ENCODE peak calls at places on chromosomes 16 and 17, in ten cellular contexts. O is hepatocyte, M is Calu3, J is transverse colon, D is colonic mucosa, N is endothelial cell, H is progenitor cell of endocrine pancreas, S is left lung, G is heart right ventricle, K is stomach. X is an unnamed sample.

GRCh38 chr17:78951967-78952551 is 26.9 kb upstream of the TIMP2 start:
- DNase-seq in M (no peak), O (peak; percentile 74), J (no peak), H (peak; percentile 31), N (no peak), G (no peak), D (no peak), K (peak; percentile 53), S (no peak), X (no peak)

GRCh38 chr16:85963746-85964370 is 64.9 kb downstream of the IRF8 start:
- DNase-seq in D (no peak), O (peak; percentile 33), M (no peak), H (no peak), J (peak; percentile 51), S (no peak), G (peak; percentile 72), K (peak; percentile 50), N (no peak), X (no peak)

GRCh38 chr16:54275956-54276355 is 10.6 kb downstream of the IRX3 start:
- DNase-seq in G (no peak), K (no peak), S (no peak), O (no peak), J (no peak), M (no peak), H (no peak), D (no peak), N (no peak), X (no peak)

GRCh38 chr16:46801428-46802049 is 29.4 kb downstream of the C16orf87 start:
- DNase-seq in M (no peak), J (no peak), H (no peak), S (no peak), O (peak; percentile 51), N (no peak), K (no peak), D (no peak), G (no peak), X (no peak)

GRCh38 chr17:82078433-82078832 is 12.8 kb upstream of the DUS1L start:
- DNase-seq in S (no peak), O (no peak), K (no peak), J (no peak), D (no peak), H (no peak), G (no peak), N (no peak), M (no peak), X (no peak)

GRCh38 chr17:77465358-77466041 is 324.7 kb downstream of the SEC14L1 start:
- DNase-seq in O (peak; percentile 58), N (no peak), S (peak; percentile 89), G (peak; percentile 36), D (peak; percentile 67), K (peak; percentile 62), H (no peak), M (peak; percentile 46), J (peak; percentile 80), X (no peak)

GRCh38 chr16:84299734-84300440 is 5.2 kb downstream of the WFDC1 start:
- DNase-seq in N (no peak), J (no peak), D (no peak), K (no peak), O (no peak), M (no peak), H (no peak), S (no peak), G (no peak), X (no peak)

GRCh38 chr16:1998360-1998835 is 8.6 kb downstream of the SYNGR3 start:
- DNase-seq in D (no peak), G (no peak), H (no peak), O (no peak), K (no peak), S (no peak), J (no peak), M (no peak), N (no peak), X (no peak)

GRCh38 chr17:30433514-30433913 is 43.7 kb upstream of the GOSR1 start:
- DNase-seq in G (no peak), D (no peak), M (peak; percentile 68), O (peak; percentile 18), S (no peak), K (peak; percentile 29), J (no peak), N (no peak), H (no peak), X (no peak)

GRCh38 chr16:84967828-84968227 is 43.5 kb downstream of the ZDHHC7 start:
- DNase-seq in H (no peak), S (no peak), N (no peak), D (no peak), J (no peak), G (no peak), K (no peak), O (peak; percentile 80), M (no peak), X (no peak)

DNA sequence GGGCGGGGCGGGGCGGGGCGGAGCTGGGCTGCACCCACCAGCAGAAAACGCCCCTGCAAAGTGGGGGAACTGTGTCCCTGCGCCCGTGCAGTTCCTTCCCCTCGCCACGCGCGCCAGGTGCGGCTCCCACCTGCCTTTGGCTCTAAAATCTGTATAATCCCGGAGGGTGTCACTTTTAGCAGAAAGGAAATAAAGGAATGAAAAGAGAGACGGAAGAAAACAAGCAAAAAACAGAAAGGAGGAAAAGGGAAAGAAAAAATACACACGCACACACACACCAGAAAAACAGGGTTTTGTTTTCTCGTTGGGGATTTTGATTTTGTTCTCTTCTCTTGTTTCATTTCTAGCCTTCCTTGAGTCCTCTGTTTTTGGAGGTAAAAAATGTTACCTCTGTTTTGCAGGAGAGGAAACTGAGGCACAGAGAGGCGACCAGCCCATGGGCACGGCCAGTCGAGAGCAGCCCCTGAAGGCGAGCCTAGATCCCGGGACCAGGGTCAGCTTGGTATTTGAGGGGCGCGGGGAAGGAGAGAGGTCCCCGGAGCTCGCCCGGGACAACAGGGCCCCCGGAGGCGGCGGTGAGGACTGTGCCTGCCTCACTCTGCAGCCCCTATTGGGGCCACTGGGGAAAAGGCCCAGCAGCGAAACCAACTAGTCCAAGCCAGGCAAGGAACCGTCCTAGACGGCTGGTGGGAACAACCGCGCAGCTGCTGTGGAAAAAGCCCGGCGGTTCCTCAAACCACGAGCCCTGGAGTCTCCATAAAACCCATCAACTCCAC is 594 bp upstream of the CARHSP1 start:
- DNase-seq in J (no peak), H (no peak), M (no peak), G (no peak), K (no peak), N (no peak), D (no peak), S (no peak), O (peak; percentile 31), X (no peak)
- TF ChIP-seq CTCF in J (peak; percentile 18), H (peak; percentile 31), M (no peak), G (no peak), K (no peak), N (no peak), D (no peak), S (peak; percentile 19), O (no peak), X (no peak)

DNA sequence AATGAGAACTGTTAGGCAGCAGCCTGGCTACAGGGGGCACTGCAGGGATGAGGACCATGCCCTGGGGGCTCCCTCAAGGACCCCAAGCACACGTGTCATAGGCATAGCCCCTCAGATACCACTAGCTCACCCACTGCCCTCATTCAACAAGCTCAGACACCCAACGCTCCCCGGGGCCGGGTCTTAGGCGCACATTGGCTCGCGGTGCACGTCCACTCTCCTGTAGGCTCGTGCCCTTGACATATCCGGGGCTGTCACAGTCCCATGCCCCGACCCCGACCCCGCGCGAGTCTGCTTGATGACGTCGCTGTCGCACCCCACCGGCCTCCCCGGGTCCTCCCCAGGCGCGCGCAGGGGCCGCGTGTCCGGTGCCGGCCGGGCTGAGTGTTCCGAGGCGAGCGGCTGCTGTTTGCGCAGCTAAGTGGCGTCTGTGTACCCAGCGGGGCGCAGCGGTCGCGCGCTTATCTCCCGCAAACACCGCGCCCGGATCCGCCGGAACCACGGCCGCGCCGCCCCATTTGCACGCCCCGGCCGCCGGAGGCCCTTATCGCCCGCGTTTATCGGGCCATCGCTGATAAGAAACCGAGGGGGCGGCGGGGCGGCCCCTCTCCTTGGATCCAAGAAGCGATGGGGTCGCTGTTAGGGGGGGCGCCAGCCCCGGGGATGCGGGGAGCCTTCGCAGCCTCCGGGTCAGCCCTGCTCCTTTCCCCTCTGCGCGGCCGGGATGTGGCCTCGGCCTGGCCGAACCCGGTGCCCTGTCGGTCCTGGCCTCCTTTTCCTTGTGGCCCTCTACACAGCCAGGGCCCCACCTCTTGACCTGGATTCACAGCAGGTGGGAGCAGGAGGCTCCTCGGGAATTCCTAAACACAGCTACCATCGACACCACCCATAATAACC is 20.7 kb upstream of the NAGS start:
- DNase-seq in H (peak; percentile 55), D (peak; percentile 38), J (peak; percentile 34), S (no peak), K (peak; percentile 84), O (peak; percentile 68), M (peak; percentile 42), N (peak; percentile 35), G (peak; percentile 26), X (no peak)
- TF ChIP-seq CTCF in H (peak; percentile 59), D (no peak), J (no peak), S (no peak), K (no peak), O (peak; percentile 34), M (peak; percentile 59), N (peak; percentile 17), G (peak; percentile 18), X (no peak)

GRCh38 chr17:45908460-45908859 is 14.1 kb downstream of the MAPT start:
- DNase-seq in D (no peak), O (no peak), J (no peak), N (no peak), S (no peak), K (no peak), M (no peak), H (no peak), G (no peak), X (no peak)
- TF ChIP-seq CTCF in D (no peak), O (no peak), J (no peak), N (no peak), S (no peak), K (no peak), M (no peak), H (no peak), G (no peak), X (no peak)

DNA sequence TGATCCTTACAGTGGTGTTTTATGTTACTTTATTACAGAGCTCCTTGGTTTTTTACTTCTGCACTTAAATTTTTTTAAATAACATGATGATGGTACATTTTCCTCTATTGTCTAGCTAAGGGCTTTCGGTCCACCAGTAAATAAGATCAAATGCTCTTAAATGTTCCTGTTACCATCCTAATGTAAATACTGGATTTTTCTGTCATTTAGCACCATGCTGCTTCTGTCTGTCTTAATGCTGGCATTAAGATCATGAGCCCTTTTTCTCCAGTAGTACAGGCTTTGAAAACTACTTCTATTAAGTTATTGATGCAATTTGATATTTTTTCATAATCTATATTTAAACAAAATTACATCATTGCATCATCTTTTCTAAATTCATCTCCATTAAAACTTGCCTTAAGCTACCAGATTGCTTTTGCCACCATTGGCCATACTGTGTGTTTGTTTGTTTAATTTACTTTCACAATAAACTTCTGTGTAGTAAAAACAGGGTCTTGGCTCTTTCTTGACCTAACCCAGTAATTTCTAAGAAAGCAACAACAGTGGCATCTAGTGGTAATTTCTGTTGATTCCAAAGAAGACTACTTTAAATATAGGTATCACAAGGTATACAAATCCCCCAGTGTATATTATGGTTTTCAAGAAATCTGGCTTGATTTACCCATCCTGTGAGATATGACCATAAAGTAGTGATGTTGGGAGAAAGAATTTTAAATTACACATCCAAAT is 9.0 kb upstream of the PHAF1 start:
- DNase-seq in D (no peak), M (no peak), K (no peak), S (no peak), H (no peak), J (no peak), N (no peak), G (no peak), O (peak; percentile 30), X (no peak)
- TF ChIP-seq CTCF in D (no peak), M (no peak), K (no peak), S (no peak), H (peak; percentile 37), J (no peak), N (no peak), G (peak; percentile 14), O (peak; percentile 50), X (no peak)

X was measured in mesothelial cell of epicardium.